ENCODE peak calls at places on chromosomes 5 and 9, in five cellular contexts. C is H9, I is mesenchymal stem cell, X is IMR-90, U is H1. M is an unnamed sample.

GRCh38 chr9:15135167-15135792 is 171.7 kb downstream of the TTC39B start:
- DNase-seq in C (peak), I (peak), X (peak), U (no peak), M (peak)

GRCh38 chr5:34490501-34491250 is 165.5 kb upstream of the RAI14 start:
- DNase-seq in C (peak), I (peak), X (no peak), U (no peak), M (no peak)

GRCh38 chr5:128201065-128201926 is 117.7 kb downstream of the SLC12A2 start:
- DNase-seq in C (peak), I (peak), X (peak), U (peak), M (peak)

GRCh38 chr5:21263361-21263760 is 1275.4 kb upstream of the CDH18 start:
- DNase-seq in C (no peak), I (no peak), X (no peak), U (no peak), M (no peak)

GRCh38 chr5:68367717-68368116 is 152.2 kb downstream of the PIK3R1 start:
- DNase-seq in C (no peak), I (no peak), X (no peak), U (no peak), M (no peak)

GRCh38 chr5:112049738-112050137 is 292.7 kb upstream of the NREP start:
- DNase-seq in C (no peak), I (no peak), X (peak), U (no peak), M (no peak)

GRCh38 chr5:177498013-177498847 is 826 bp upstream of the PDLIM7 start:
- DNase-seq in C (no peak), I (peak), X (no peak), U (no peak), M (no peak)

GRCh38 chr9:133354766-133355165 is 1.5 kb downstream of the SURF1 start:
- DNase-seq in C (no peak), I (no peak), X (no peak), U (no peak), M (no peak)

GRCh38 chr5:83503662-83504061 is 32.1 kb downstream of the VCAN start:
- DNase-seq in C (no peak), I (no peak), X (peak), U (no peak), M (no peak)

GRCh38 chr5:57696906-57697590 is 214.4 kb upstream of the ACTBL2 start:
- DNase-seq in C (no peak), I (no peak), X (peak), U (no peak), M (no peak)

GRCh38 chr9:131228096-131228495 is 48.2 kb downstream of the FAM78A start:
- DNase-seq in C (no peak), I (no peak), X (no peak), U (no peak), M (no peak)

GRCh38 chr9:70229026-70229425 is 29.8 kb upstream of the SMC5 start:
- DNase-seq in C (no peak), I (no peak), X (no peak), U (no peak), M (no peak)

GRCh38 chr5:176319827-176320554 is 41.6 kb downstream of the KIAA1191 start:
- DNase-seq in C (no peak), I (peak), X (peak), U (no peak), M (no peak)

GRCh38 chr9:136685792-136686533 is 1.3 kb downstream of the AGPAT2 start:
- DNase-seq in C (no peak), I (peak), X (no peak), U (no peak), M (no peak)

GRCh38 chr5:43190755-43191603 is 1.0 kb upstream of the NIM1K start:
- DNase-seq in C (no peak), I (peak), X (peak), U (no peak), M (peak)
- H3K4ac ChIP-seq in C (no peak), I (no peak), X (no peak), U (no peak), M (no peak)

GRCh38 chr9:86660146-86660545 is 287.2 kb downstream of the GAS1 start:
- DNase-seq in C (no peak), I (no peak), X (peak), U (no peak), M (no peak)

GRCh38 chr9:86663905-86664304 is 283.4 kb downstream of the GAS1 start:
- DNase-seq in C (no peak), I (no peak), X (no peak), U (no peak), M (no peak)

GRCh38 chr9:86655147-86655546 is 292.2 kb downstream of the GAS1 start:
- DNase-seq in C (no peak), I (peak), X (peak), U (no peak), M (no peak)

GRCh38 chr9:86662890-86663468 is 284.3 kb downstream of the GAS1 start:
- DNase-seq in C (no peak), I (no peak), X (no peak), U (no peak), M (no peak)

DNA sequence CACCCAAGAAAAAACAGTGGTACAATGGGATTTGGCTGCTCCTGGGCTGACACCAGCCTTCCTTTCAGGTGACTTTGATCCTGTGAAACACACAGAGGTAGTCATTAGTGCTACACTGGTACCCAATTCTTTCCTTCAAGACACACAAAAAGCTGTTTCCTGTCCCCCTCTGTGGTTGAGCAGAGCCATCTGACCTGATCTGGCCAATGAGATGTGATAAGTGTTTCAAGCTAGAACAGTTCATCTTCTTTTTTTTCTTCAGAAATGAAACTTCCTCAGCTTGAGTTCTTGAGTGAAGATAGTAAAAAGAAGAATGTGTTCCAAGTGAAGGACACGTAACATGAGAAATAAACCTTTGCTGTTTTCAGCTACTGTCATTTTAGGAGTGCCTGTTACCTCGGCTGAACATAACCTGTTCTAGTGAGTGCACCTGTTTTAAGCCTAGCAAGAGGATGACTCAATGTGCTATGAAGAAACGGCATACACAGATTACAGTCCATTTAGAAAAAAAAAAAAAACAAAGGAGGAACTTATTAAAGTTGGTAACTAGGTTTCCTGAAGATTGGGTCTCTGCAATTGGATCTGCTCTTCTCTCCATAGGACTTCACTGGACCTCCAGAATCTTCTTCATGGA is 287.8 kb downstream of the GAS1 start:
- DNase-seq in C (no peak), I (no peak), X (peak), U (no peak), M (no peak)
- H3K27ac ChIP-seq in C (no peak), I (no peak), X (no peak), U (no peak), M (no peak)

DNA sequence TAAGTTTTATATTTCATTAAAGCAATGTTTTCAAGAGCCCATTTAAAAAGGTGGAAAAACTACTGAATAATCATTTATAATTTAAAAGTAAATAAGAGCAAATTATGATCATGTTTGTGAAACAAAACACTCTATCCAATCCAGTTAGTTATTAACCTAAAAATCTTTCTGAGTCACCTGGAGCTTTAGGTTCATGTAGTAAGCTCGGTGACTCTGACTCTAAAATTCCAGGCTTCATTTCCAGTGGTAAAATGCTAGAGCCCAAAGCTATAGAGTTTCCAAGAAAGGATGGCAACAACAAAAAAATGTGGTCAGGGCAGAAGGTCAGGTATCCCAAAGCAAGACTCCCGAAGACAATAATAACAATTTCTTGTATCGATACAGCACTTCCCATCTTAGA is 76.1 kb upstream of the SPOCK1 start:
- DNase-seq in C (no peak), I (no peak), X (no peak), U (no peak), M (no peak)
- H3K4ac ChIP-seq in C (no peak), I (no peak), X (no peak), U (no peak), M (no peak)

DNA sequence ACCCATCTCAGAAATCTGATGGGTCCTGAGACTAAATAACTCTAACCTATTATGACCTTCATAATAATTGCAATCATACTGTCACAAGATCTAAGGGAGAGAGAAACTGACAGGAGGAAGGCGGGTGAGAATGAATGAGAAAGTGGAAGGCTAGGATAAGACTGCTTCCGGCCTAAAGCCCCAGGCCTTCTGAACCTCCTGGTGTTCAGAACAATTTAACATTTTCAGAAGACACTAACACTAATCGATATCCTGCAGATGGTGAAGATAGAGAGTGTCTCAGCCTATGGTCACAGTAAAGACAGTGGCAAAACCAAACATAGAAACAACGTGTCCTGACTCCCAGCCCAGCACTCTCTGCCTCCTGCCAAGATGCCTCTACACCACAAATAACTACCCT is 1.2 kb downstream of the RPS14 start:
- DNase-seq in C (no peak), I (peak), X (no peak), U (no peak), M (no peak)
- H3K27ac ChIP-seq in C (peak), I (no peak), X (peak), U (peak), M (no peak)